ENCODE peak calls at places on chromosome 12, in four cellular contexts. One of them, this sample, is unnamed.

GRCh38 chr12:21456291-21456780 is 18.9 kb downstream of the PYROXD1 start:
- DNase-seq in HS-27A: no peak
- DNase-seq in stimulated activated CD4-positive, alpha-beta T cell treated with anti-CD3 and anti-CD28 coated beads, Interleukin-4, amount 100 ng/mL, for 1 hour: peak
- DNase-seq in osteocyte: no peak
- DNase-seq in this sample: no peak

GRCh38 chr12:52381206-52381605 is 4.2 kb downstream of the KRT84 start:
- DNase-seq in HS-27A: no peak
- DNase-seq in osteocyte: no peak
- DNase-seq in stimulated activated CD4-positive, alpha-beta T cell treated with anti-CD3 and anti-CD28 coated beads, Interleukin-4, amount 100 ng/mL, for 1 hour: no peak
- DNase-seq in this sample: no peak

GRCh38 chr12:2902287-2902880 is 11.7 kb downstream of the TULP3 start:
- DNase-seq in HS-27A: no peak
- DNase-seq in osteocyte: no peak
- DNase-seq in stimulated activated CD4-positive, alpha-beta T cell treated with anti-CD3 and anti-CD28 coated beads, Interleukin-4, amount 100 ng/mL, for 1 hour: no peak
- DNase-seq in this sample: no peak

GRCh38 chr12:47779943-47780504 is 7.0 kb downstream of the SLC48A1 start:
- DNase-seq in HS-27A: no peak
- DNase-seq in stimulated activated CD4-positive, alpha-beta T cell treated with anti-CD3 and anti-CD28 coated beads, Interleukin-4, amount 100 ng/mL, for 1 hour: no peak
- DNase-seq in osteocyte: no peak
- DNase-seq in this sample: no peak

GRCh38 chr12:79300199-79300568 is 390.6 kb downstream of the PAWR start:
- DNase-seq in stimulated activated CD4-positive, alpha-beta T cell treated with anti-CD3 and anti-CD28 coated beads, Interleukin-4, amount 100 ng/mL, for 1 hour: no peak
- DNase-seq in HS-27A: no peak
- DNase-seq in osteocyte: no peak
- DNase-seq in this sample: no peak

GRCh38 chr12:20174776-20175175 is 193.6 kb upstream of the PDE3A start:
- DNase-seq in stimulated activated CD4-positive, alpha-beta T cell treated with anti-CD3 and anti-CD28 coated beads, Interleukin-4, amount 100 ng/mL, for 1 hour: no peak
- DNase-seq in HS-27A: no peak
- DNase-seq in osteocyte: no peak
- DNase-seq in this sample: no peak

GRCh38 chr12:6701078-6701768 is 608 bp upstream of the PIANP start:
- DNase-seq in osteocyte: no peak
- DNase-seq in stimulated activated CD4-positive, alpha-beta T cell treated with anti-CD3 and anti-CD28 coated beads, Interleukin-4, amount 100 ng/mL, for 1 hour: no peak
- DNase-seq in HS-27A: no peak
- DNase-seq in this sample: no peak

GRCh38 chr12:27841392-27841882 is 61.4 kb upstream of the MANSC4 start:
- DNase-seq in stimulated activated CD4-positive, alpha-beta T cell treated with anti-CD3 and anti-CD28 coated beads, Interleukin-4, amount 100 ng/mL, for 1 hour: no peak
- DNase-seq in osteocyte: no peak
- DNase-seq in HS-27A: no peak
- DNase-seq in this sample: no peak

GRCh38 chr12:53428741-53429140 is 5.1 kb downstream of the AMHR2 start:
- DNase-seq in stimulated activated CD4-positive, alpha-beta T cell treated with anti-CD3 and anti-CD28 coated beads, Interleukin-4, amount 100 ng/mL, for 1 hour: no peak
- DNase-seq in HS-27A: no peak
- DNase-seq in osteocyte: no peak
- DNase-seq in this sample: no peak

GRCh38 chr12:11827096-11827841 is 177.8 kb downstream of the ETV6 start:
- DNase-seq in osteocyte: no peak
- DNase-seq in HS-27A: no peak
- DNase-seq in stimulated activated CD4-positive, alpha-beta T cell treated with anti-CD3 and anti-CD28 coated beads, Interleukin-4, amount 100 ng/mL, for 1 hour: no peak
- DNase-seq in this sample: no peak

GRCh38 chr12:116050266-116050665 is 227.2 kb downstream of the MED13L start:
- DNase-seq in HS-27A: no peak
- DNase-seq in stimulated activated CD4-positive, alpha-beta T cell treated with anti-CD3 and anti-CD28 coated beads, Interleukin-4, amount 100 ng/mL, for 1 hour: no peak
- DNase-seq in osteocyte: no peak
- DNase-seq in this sample: no peak

GRCh38 chr12:104741072-104741471 is 217.0 kb downstream of the SLC41A2 start:
- DNase-seq in osteocyte: no peak
- DNase-seq in stimulated activated CD4-positive, alpha-beta T cell treated with anti-CD3 and anti-CD28 coated beads, Interleukin-4, amount 100 ng/mL, for 1 hour: no peak
- DNase-seq in HS-27A: no peak
- DNase-seq in this sample: no peak

GRCh38 chr12:34288963-34289345 is 266.7 kb downstream of the ALG10 start:
- DNase-seq in HS-27A: no peak
- DNase-seq in stimulated activated CD4-positive, alpha-beta T cell treated with anti-CD3 and anti-CD28 coated beads, Interleukin-4, amount 100 ng/mL, for 1 hour: no peak
- DNase-seq in osteocyte: peak
- DNase-seq in this sample: no peak

GRCh38 chr12:104303538-104304151 is at the start of gene EID3:
- DNase-seq in osteocyte: peak
- DNase-seq in stimulated activated CD4-positive, alpha-beta T cell treated with anti-CD3 and anti-CD28 coated beads, Interleukin-4, amount 100 ng/mL, for 1 hour: peak
- DNase-seq in HS-27A: no peak
- DNase-seq in this sample: peak

GRCh38 chr12:92740421-92740820 is 37.6 kb downstream of the PLEKHG7 start:
- DNase-seq in HS-27A: no peak
- DNase-seq in osteocyte: no peak
- DNase-seq in stimulated activated CD4-positive, alpha-beta T cell treated with anti-CD3 and anti-CD28 coated beads, Interleukin-4, amount 100 ng/mL, for 1 hour: no peak
- DNase-seq in this sample: no peak

GRCh38 chr12:124311292-124312109 is 16.6 kb downstream of the RFLNA start:
- DNase-seq in HS-27A: no peak
- DNase-seq in osteocyte: no peak
- DNase-seq in stimulated activated CD4-positive, alpha-beta T cell treated with anti-CD3 and anti-CD28 coated beads, Interleukin-4, amount 100 ng/mL, for 1 hour: no peak
- DNase-seq in this sample: no peak

GRCh38 chr12:124030510-124030909 is 57.5 kb downstream of the ZNF664 start:
- DNase-seq in osteocyte: no peak
- DNase-seq in stimulated activated CD4-positive, alpha-beta T cell treated with anti-CD3 and anti-CD28 coated beads, Interleukin-4, amount 100 ng/mL, for 1 hour: no peak
- DNase-seq in HS-27A: peak
- DNase-seq in this sample: no peak

GRCh38 chr12:28602760-28603638 is 412.7 kb downstream of the CCDC91 start:
- DNase-seq in osteocyte: no peak
- DNase-seq in HS-27A: no peak
- DNase-seq in stimulated activated CD4-positive, alpha-beta T cell treated with anti-CD3 and anti-CD28 coated beads, Interleukin-4, amount 100 ng/mL, for 1 hour: no peak
- DNase-seq in this sample: no peak

GRCh38 chr12:95949801-95950206 is 6.7 kb downstream of the AMDHD1 start:
- DNase-seq in stimulated activated CD4-positive, alpha-beta T cell treated with anti-CD3 and anti-CD28 coated beads, Interleukin-4, amount 100 ng/mL, for 1 hour: no peak
- DNase-seq in HS-27A: no peak
- DNase-seq in osteocyte: no peak
- DNase-seq in this sample: no peak

GRCh38 chr12:124125472-124125871 is 152.5 kb downstream of the ZNF664 start:
- DNase-seq in stimulated activated CD4-positive, alpha-beta T cell treated with anti-CD3 and anti-CD28 coated beads, Interleukin-4, amount 100 ng/mL, for 1 hour: no peak
- DNase-seq in HS-27A: no peak
- DNase-seq in osteocyte: no peak
- DNase-seq in this sample: no peak

GRCh38 chr12:130951636-130952035 is 2.1 kb upstream of the ADGRD1 start:
- DNase-seq in HS-27A: no peak
- DNase-seq in osteocyte: peak
- DNase-seq in stimulated activated CD4-positive, alpha-beta T cell treated with anti-CD3 and anti-CD28 coated beads, Interleukin-4, amount 100 ng/mL, for 1 hour: no peak
- DNase-seq in this sample: no peak

GRCh38 chr12:93219947-93220346 is 157.8 kb upstream of the NUDT4 start:
- DNase-seq in HS-27A: no peak
- DNase-seq in stimulated activated CD4-positive, alpha-beta T cell treated with anti-CD3 and anti-CD28 coated beads, Interleukin-4, amount 100 ng/mL, for 1 hour: no peak
- DNase-seq in osteocyte: no peak
- DNase-seq in this sample: no peak

GRCh38 chr12:116707751-116708150 is 30.1 kb downstream of the SPRING1 start:
- DNase-seq in stimulated activated CD4-positive, alpha-beta T cell treated with anti-CD3 and anti-CD28 coated beads, Interleukin-4, amount 100 ng/mL, for 1 hour: no peak
- DNase-seq in osteocyte: no peak
- DNase-seq in HS-27A: no peak
- DNase-seq in this sample: no peak

GRCh38 chr12:120962487-120963054 is 15.8 kb upstream of the HNF1A start:
- DNase-seq in HS-27A: no peak
- DNase-seq in osteocyte: no peak
- DNase-seq in stimulated activated CD4-positive, alpha-beta T cell treated with anti-CD3 and anti-CD28 coated beads, Interleukin-4, amount 100 ng/mL, for 1 hour: no peak
- DNase-seq in this sample: no peak

GRCh38 chr12:131850856-131851559 is 22.8 kb downstream of the MMP17 start:
- DNase-seq in HS-27A: no peak
- DNase-seq in stimulated activated CD4-positive, alpha-beta T cell treated with anti-CD3 and anti-CD28 coated beads, Interleukin-4, amount 100 ng/mL, for 1 hour: peak
- DNase-seq in osteocyte: no peak
- DNase-seq in this sample: no peak

GRCh38 chr12:56517854-56518253 is 3.8 kb upstream of the RBMS2 start:
- DNase-seq in HS-27A: no peak
- DNase-seq in stimulated activated CD4-positive, alpha-beta T cell treated with anti-CD3 and anti-CD28 coated beads, Interleukin-4, amount 100 ng/mL, for 1 hour: no peak
- DNase-seq in osteocyte: no peak
- DNase-seq in this sample: no peak

GRCh38 chr12:64796205-64796845 is 28.1 kb upstream of the TBC1D30 start:
- DNase-seq in HS-27A: peak
- DNase-seq in stimulated activated CD4-positive, alpha-beta T cell treated with anti-CD3 and anti-CD28 coated beads, Interleukin-4, amount 100 ng/mL, for 1 hour: peak
- DNase-seq in osteocyte: no peak
- DNase-seq in this sample: peak

GRCh38 chr12:103012884-103013283 is 55.4 kb downstream of the ASCL1 start:
- DNase-seq in stimulated activated CD4-positive, alpha-beta T cell treated with anti-CD3 and anti-CD28 coated beads, Interleukin-4, amount 100 ng/mL, for 1 hour: no peak
- DNase-seq in HS-27A: no peak
- DNase-seq in osteocyte: no peak
- DNase-seq in this sample: no peak

GRCh38 chr12:68416826-68417225 is 84.7 kb upstream of the MDM1 start:
- DNase-seq in osteocyte: no peak
- DNase-seq in HS-27A: no peak
- DNase-seq in stimulated activated CD4-positive, alpha-beta T cell treated with anti-CD3 and anti-CD28 coated beads, Interleukin-4, amount 100 ng/mL, for 1 hour: no peak
- DNase-seq in this sample: no peak

GRCh38 chr12:85036241-85036707 is at the start of the genes LRRIQ1 and TSPAN19:
- DNase-seq in HS-27A: no peak
- DNase-seq in stimulated activated CD4-positive, alpha-beta T cell treated with anti-CD3 and anti-CD28 coated beads, Interleukin-4, amount 100 ng/mL, for 1 hour: peak
- DNase-seq in osteocyte: no peak
- DNase-seq in this sample: peak

GRCh38 chr12:106138646-106139421 is at the start of gene NUAK1:
- DNase-seq in HS-27A: no peak
- DNase-seq in osteocyte: peak
- DNase-seq in stimulated activated CD4-positive, alpha-beta T cell treated with anti-CD3 and anti-CD28 coated beads, Interleukin-4, amount 100 ng/mL, for 1 hour: peak
- DNase-seq in this sample: no peak

GRCh38 chr12:89451876-89452275 is 72.7 kb downstream of the GALNT4 start:
- DNase-seq in stimulated activated CD4-positive, alpha-beta T cell treated with anti-CD3 and anti-CD28 coated beads, Interleukin-4, amount 100 ng/mL, for 1 hour: no peak
- DNase-seq in HS-27A: no peak
- DNase-seq in osteocyte: no peak
- DNase-seq in this sample: no peak

GRCh38 chr12:91717804-91718203 is 427.8 kb downstream of the BTG1 start:
- DNase-seq in osteocyte: no peak
- DNase-seq in HS-27A: no peak
- DNase-seq in stimulated activated CD4-positive, alpha-beta T cell treated with anti-CD3 and anti-CD28 coated beads, Interleukin-4, amount 100 ng/mL, for 1 hour: no peak
- DNase-seq in this sample: no peak

This sample was measured in T-helper 9 cell.